ENCODE peak calls at places on chromosomes 3 and 15, in ten cellular contexts. One of them, this sample, is unnamed.
A peak's percentile ranks its signal among the peaks of the same experiment; 100 is the strongest.

GRCh38 chr3:113575191-113575590 is 42.8 kb downstream of the SIDT1 start:
- DNase-seq in heart right ventricle: no peak
- DNase-seq in effector memory CD8-positive, alpha-beta T cell: no peak
- DNase-seq in HuH-7: no peak
- DNase-seq in GM12878: no peak
- DNase-seq in A673: no peak
- DNase-seq in epithelial cell of esophagus: no peak
- DNase-seq in SHP77: no peak
- DNase-seq in mesenchymal stem cell: no peak
- DNase-seq in ecto neural progenitor cell: peak; percentile 63
- DNase-seq in this sample: peak; percentile 4

GRCh38 chr15:77030042-77030927 is 35.4 kb downstream of the PSTPIP1 start:
- DNase-seq in effector memory CD8-positive, alpha-beta T cell: no peak
- DNase-seq in A673: peak; percentile 67
- DNase-seq in heart right ventricle: no peak
- DNase-seq in HuH-7: no peak
- DNase-seq in epithelial cell of esophagus: no peak
- DNase-seq in SHP77: no peak
- DNase-seq in GM12878: no peak
- DNase-seq in ecto neural progenitor cell: peak; percentile 62
- DNase-seq in mesenchymal stem cell: no peak
- DNase-seq in this sample: no peak

GRCh38 chr3:15539066-15539465 is 17.6 kb upstream of the COLQ start:
- DNase-seq in SHP77: no peak
- DNase-seq in effector memory CD8-positive, alpha-beta T cell: no peak
- DNase-seq in mesenchymal stem cell: no peak
- DNase-seq in HuH-7: no peak
- DNase-seq in epithelial cell of esophagus: no peak
- DNase-seq in heart right ventricle: no peak
- DNase-seq in ecto neural progenitor cell: no peak
- DNase-seq in A673: no peak
- DNase-seq in GM12878: no peak
- DNase-seq in this sample: no peak

GRCh38 chr3:149306751-149307434 is 26.5 kb downstream of the TM4SF18 start:
- DNase-seq in A673: no peak
- DNase-seq in heart right ventricle: no peak
- DNase-seq in GM12878: no peak
- DNase-seq in effector memory CD8-positive, alpha-beta T cell: no peak
- DNase-seq in SHP77: no peak
- DNase-seq in ecto neural progenitor cell: no peak
- DNase-seq in epithelial cell of esophagus: peak; percentile 68
- DNase-seq in HuH-7: no peak
- DNase-seq in mesenchymal stem cell: no peak
- DNase-seq in this sample: no peak

GRCh38 chr15:58864602-58865419 is 68.7 kb downstream of the SLTM start:
- DNase-seq in GM12878: no peak
- DNase-seq in heart right ventricle: peak; percentile 60
- DNase-seq in A673: no peak
- DNase-seq in HuH-7: peak; percentile 44
- DNase-seq in epithelial cell of esophagus: no peak
- DNase-seq in mesenchymal stem cell: no peak
- DNase-seq in effector memory CD8-positive, alpha-beta T cell: no peak
- DNase-seq in SHP77: no peak
- DNase-seq in ecto neural progenitor cell: peak; percentile 61
- DNase-seq in this sample: no peak

GRCh38 chr3:109683746-109684145 is 346.4 kb upstream of the DPPA4 start:
- DNase-seq in HuH-7: no peak
- DNase-seq in ecto neural progenitor cell: no peak
- DNase-seq in effector memory CD8-positive, alpha-beta T cell: no peak
- DNase-seq in epithelial cell of esophagus: peak; percentile 46
- DNase-seq in A673: no peak
- DNase-seq in GM12878: no peak
- DNase-seq in heart right ventricle: no peak
- DNase-seq in mesenchymal stem cell: no peak
- DNase-seq in SHP77: no peak
- DNase-seq in this sample: no peak

GRCh38 chr15:69210574-69210973 is 50.1 kb downstream of the GLCE start:
- DNase-seq in heart right ventricle: no peak
- DNase-seq in effector memory CD8-positive, alpha-beta T cell: no peak
- DNase-seq in HuH-7: no peak
- DNase-seq in GM12878: no peak
- DNase-seq in epithelial cell of esophagus: no peak
- DNase-seq in A673: no peak
- DNase-seq in SHP77: no peak
- DNase-seq in ecto neural progenitor cell: no peak
- DNase-seq in mesenchymal stem cell: no peak
- DNase-seq in this sample: no peak

GRCh38 chr3:43737001-43737440 is 46.3 kb downstream of the ABHD5 start:
- DNase-seq in mesenchymal stem cell: no peak
- DNase-seq in effector memory CD8-positive, alpha-beta T cell: no peak
- DNase-seq in GM12878: no peak
- DNase-seq in A673: no peak
- DNase-seq in epithelial cell of esophagus: no peak
- DNase-seq in SHP77: no peak
- DNase-seq in HuH-7: no peak
- DNase-seq in heart right ventricle: no peak
- DNase-seq in ecto neural progenitor cell: no peak
- DNase-seq in this sample: no peak

GRCh38 chr3:46089237-46090011 is 62.1 kb upstream of the XCR1 start:
- DNase-seq in SHP77: no peak
- DNase-seq in HuH-7: no peak
- DNase-seq in GM12878: peak; percentile 78
- DNase-seq in effector memory CD8-positive, alpha-beta T cell: no peak
- DNase-seq in mesenchymal stem cell: peak; percentile 99
- DNase-seq in ecto neural progenitor cell: no peak
- DNase-seq in heart right ventricle: peak; percentile 24
- DNase-seq in A673: no peak
- DNase-seq in epithelial cell of esophagus: peak; percentile 93
- DNase-seq in this sample: no peak

This sample was measured in NCI-H1092 treated with DMSO at 0.1 percent for 48 hours.